ENCODE peak calls at places on chromosome 13, in nine cellular contexts. W is left lung, D is IMR-90, T is fibroblast of lung, O is neural progenitor cell, S is Peyer's patch, V is body of pancreas, X is tibial artery, Z is A549. L is an unnamed sample.

GRCh38 chr13:75279834-75280369 is 202.1 kb downstream of the TBC1D4 start:
- DNase-seq in Z (no peak), W (no peak), D (no peak), X (no peak), T (no peak), O (no peak), V (no peak), S (no peak), L (no peak)

GRCh38 chr13:27920677-27921420 is 1.0 kb downstream of the PDX1 start:
- DNase-seq in W (no peak), T (no peak), Z (peak; percentile 11), V (peak; percentile 33), O (peak; percentile 60), X (no peak), D (peak; percentile 6), S (peak; percentile 56), L (no peak)

GRCh38 chr13:67229438-67230242 is 496 bp downstream of the PCDH9 start:
- DNase-seq in X (no peak), O (peak; percentile 38), S (no peak), Z (peak; percentile 13), W (no peak), T (peak; percentile 28), V (no peak), D (peak; percentile 10), L (no peak)

GRCh38 chr13:110376120-110376519 is 69.0 kb downstream of the COL4A2 start:
- DNase-seq in Z (no peak), T (peak; percentile 51), V (no peak), X (no peak), W (no peak), O (no peak), D (no peak), S (no peak), L (no peak)

GRCh38 chr13:96431044-96431581 is 341.2 kb downstream of the HS6ST3 start:
- DNase-seq in O (no peak), V (no peak), X (no peak), D (no peak), S (no peak), T (no peak), W (no peak), Z (no peak), L (no peak)

GRCh38 chr13:43537124-43537523 is 249.6 kb downstream of the ENOX1 start:
- DNase-seq in O (no peak), Z (no peak), T (no peak), S (no peak), V (no peak), D (peak; percentile 31), X (no peak), W (no peak), L (no peak)

GRCh38 chr13:47499358-47500150 is 501.5 kb downstream of the SUCLA2 start:
- DNase-seq in V (no peak), S (no peak), O (no peak), W (no peak), T (peak; percentile 88), X (no peak), Z (no peak), D (peak; percentile 95), L (no peak)

GRCh38 chr13:30159446-30159839 is 147.9 kb downstream of the KATNAL1 start:
- DNase-seq in T (peak; percentile 91), D (peak; percentile 94), S (peak; percentile 5), Z (no peak), W (no peak), X (no peak), O (no peak), V (no peak), L (no peak)

GRCh38 chr13:75612354-75612753 is 23.8 kb upstream of the LMO7 start:
- DNase-seq in D (peak; percentile 43), W (no peak), Z (no peak), T (no peak), V (no peak), X (no peak), S (no peak), O (no peak), L (no peak)

GRCh38 chr13:50437252-50437651 is 406.2 kb downstream of the DLEU7 start:
- DNase-seq in S (no peak), O (no peak), Z (no peak), W (no peak), X (no peak), V (no peak), D (peak; percentile 87), T (no peak), L (no peak)

GRCh38 chr13:113653264-113654174 is 4.5 kb downstream of the ATP4B start:
- DNase-seq in D (no peak), S (peak; percentile 22), W (peak; percentile 17), O (no peak), V (peak; percentile 4), T (no peak), Z (no peak), X (no peak), L (no peak)

GRCh38 chr13:26017196-26017921 is 34.5 kb downstream of the SHISA2 start:
- DNase-seq in Z (no peak), D (no peak), S (no peak), W (peak; percentile 69), V (no peak), X (no peak), T (peak; percentile 60), O (no peak), L (no peak)

GRCh38 chr13:29993716-29994488 is 143.5 kb upstream of the UBL3 start:
- DNase-seq in V (no peak), W (no peak), X (no peak), D (peak; percentile 90), T (peak; percentile 76), O (no peak), Z (no peak), S (no peak), L (no peak)

GRCh38 chr13:110390572-110390971 is 83.5 kb downstream of the COL4A2 start:
- DNase-seq in W (no peak), X (no peak), O (no peak), T (peak; percentile 96), V (no peak), Z (no peak), D (peak; percentile 97), S (no peak), L (no peak)

GRCh38 chr13:49814551-49815270 is 22.2 kb upstream of the KPNA3 start:
- DNase-seq in X (no peak), O (no peak), V (no peak), Z (no peak), W (no peak), S (no peak), D (peak; percentile 76), T (no peak), L (no peak)

GRCh38 chr13:44783987-44784734 is 205.1 kb downstream of the NUFIP1 start:
- DNase-seq in T (no peak), S (no peak), Z (no peak), V (no peak), W (no peak), O (no peak), X (no peak), D (no peak), L (no peak)

GRCh38 chr13:44790289-44790688 is 199.0 kb downstream of the NUFIP1 start:
- DNase-seq in S (no peak), D (no peak), Z (no peak), W (no peak), T (no peak), X (no peak), V (no peak), O (peak; percentile 34), L (no peak)

GRCh38 chr13:44780586-44781280 is 204.6 kb upstream of the TSC22D1 start:
- DNase-seq in O (no peak), S (no peak), X (no peak), V (no peak), T (no peak), Z (no peak), D (no peak), W (no peak), L (no peak)

GRCh38 chr13:44792096-44792495 is 197.2 kb downstream of the NUFIP1 start:
- DNase-seq in X (no peak), O (no peak), Z (no peak), S (no peak), D (no peak), T (no peak), W (no peak), V (no peak), L (no peak)

DNA sequence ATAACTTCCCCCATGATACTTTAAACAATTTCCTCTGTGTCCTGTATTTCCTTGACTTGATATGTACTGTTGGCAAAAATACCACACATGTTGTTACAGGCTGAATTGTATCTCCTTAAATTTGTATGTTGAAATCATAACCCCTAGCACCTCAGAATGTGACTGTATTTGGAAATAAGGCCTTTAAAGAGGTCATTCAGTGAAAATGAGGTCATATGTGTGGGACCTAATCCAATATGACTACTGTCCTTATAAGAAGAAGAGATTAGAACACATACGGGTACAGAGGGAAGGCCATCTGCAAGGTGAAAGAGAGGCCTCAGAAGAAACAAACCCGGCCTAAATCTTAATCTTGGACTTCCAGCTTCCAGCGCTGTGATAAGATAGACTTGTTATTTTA is 202.5 kb downstream of the NUFIP1 start:
- DNase-seq in T (no peak), V (no peak), X (no peak), D (no peak), W (no peak), O (no peak), S (no peak), Z (no peak), L (no peak)
- H3K4me1 ChIP-seq in T (no peaks in the 10 kb centered on the region), V (peaks cover 24% of the 10 kb centered on the region), X (no peaks in the 10 kb centered on the region), D (no peaks in the 10 kb centered on the region), W (no peaks in the 10 kb centered on the region), O (peaks cover 8% of the 10 kb centered on the region), S (no peaks in the 10 kb centered on the region), Z (no peaks in the 10 kb centered on the region), L (no peaks in the 10 kb centered on the region)

DNA sequence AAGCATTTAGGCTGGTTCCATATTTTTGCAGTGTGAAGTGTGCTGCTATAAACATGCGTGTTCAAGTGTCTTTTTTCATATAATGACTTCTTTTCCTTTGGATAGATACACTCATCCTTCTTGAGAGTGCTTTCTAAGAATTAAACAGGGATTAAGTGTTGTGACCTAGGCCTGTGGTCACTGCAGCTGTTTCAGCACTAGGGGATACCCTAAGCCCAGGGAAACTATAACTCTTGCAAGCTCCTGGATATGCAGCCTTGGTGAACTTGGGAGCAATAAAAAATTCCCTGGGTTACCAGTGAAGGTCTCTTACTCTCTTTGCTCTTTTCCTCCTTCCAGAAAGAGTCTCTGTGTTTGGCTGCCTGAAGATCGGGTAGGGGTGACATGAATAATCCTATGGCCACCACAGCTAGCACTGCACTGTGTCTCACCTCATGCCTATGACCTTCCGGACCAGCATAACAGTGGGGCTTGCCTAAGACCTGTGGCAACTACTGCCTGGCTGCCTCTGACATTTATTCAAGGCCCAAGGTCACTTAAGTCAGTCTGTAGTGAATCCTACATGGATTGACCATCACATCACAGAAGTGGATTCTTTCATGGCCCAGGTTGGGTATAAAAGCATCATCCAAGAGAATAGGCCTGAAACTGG is 799.7 kb downstream of the DACH1 start:
- DNase-seq in V (no peak), X (no peak), W (no peak), S (no peak), T (no peak), O (peak; percentile 40), D (no peak), Z (no peak), L (no peak)
- TF ChIP-seq CTCF in V (no peak), X (no peak), W (no peak), S (no peak), T (no peak), O (peak; percentile 55), D (no peak), Z (no peak), L (no peak)

GRCh38 chr13:33205224-33205623 is 80.3 kb downstream of the STARD13 start:
- DNase-seq in S (no peak), W (no peak), D (no peak), Z (no peak), T (no peak), O (no peak), V (no peak), X (no peak), L (no peak)
- H3K4me1 ChIP-seq in S (peaks cover 36% of the 10 kb centered on the region), W (no peaks in the 10 kb centered on the region), D (peaks cover 30% of the 10 kb centered on the region), Z (no peaks in the 10 kb centered on the region), T (peaks cover 25% of the 10 kb centered on the region), O (peaks cover 6% of the 10 kb centered on the region), V (peaks cover 70% of the 10 kb centered on the region), X (no peaks in the 10 kb centered on the region), L (peaks cover 2% of the 10 kb centered on the region)

GRCh38 chr13:93621966-93622365 is 395.4 kb downstream of the GPC6 start:
- DNase-seq in W (no peak), V (no peak), T (no peak), D (no peak), O (no peak), X (no peak), Z (no peak), S (no peak), L (no peak)
- TF ChIP-seq CTCF in W (no peak), V (no peak), T (no peak), D (no peak), O (no peak), X (no peak), Z (no peak), S (no peak), L (no peak)